ENCODE peak calls at places on chromosomes 4 and X, in seven cellular contexts. One of them, this sample, is unnamed.

GRCh38 chrX:95058815-95059214 is 1384.8 kb downstream of the FAM133A start:
- DNase-seq in SK-N-SH: no peak
- DNase-seq in colonic mucosa: no peak
- DNase-seq in Peyer's patch: no peak
- DNase-seq in mucosa of descending colon: no peak
- DNase-seq in dorsolateral prefrontal cortex: no peak
- DNase-seq in fibroblast of lung: peak
- DNase-seq in this sample: no peak

GRCh38 chrX:39293203-39293602 is 491.9 kb downstream of the MID1IP1 start:
- DNase-seq in SK-N-SH: no peak
- DNase-seq in colonic mucosa: no peak
- DNase-seq in Peyer's patch: no peak
- DNase-seq in mucosa of descending colon: no peak
- DNase-seq in dorsolateral prefrontal cortex: no peak
- DNase-seq in fibroblast of lung: no peak
- DNase-seq in this sample: no peak

GRCh38 chr4:113653871-113654270 is 107.7 kb downstream of the CAMK2D start:
- DNase-seq in SK-N-SH: no peak
- DNase-seq in colonic mucosa: no peak
- DNase-seq in Peyer's patch: no peak
- DNase-seq in mucosa of descending colon: no peak
- DNase-seq in dorsolateral prefrontal cortex: no peak
- DNase-seq in fibroblast of lung: no peak
- DNase-seq in this sample: no peak

GRCh38 chr4:158538176-158538575 is 16.5 kb downstream of the RXFP1 start:
- DNase-seq in SK-N-SH: no peak
- DNase-seq in colonic mucosa: no peak
- DNase-seq in Peyer's patch: no peak
- DNase-seq in mucosa of descending colon: no peak
- DNase-seq in dorsolateral prefrontal cortex: no peak
- DNase-seq in fibroblast of lung: no peak
- DNase-seq in this sample: no peak

GRCh38 chr4:70994387-70995099 is 1.1 kb downstream of the DCK start:
- DNase-seq in SK-N-SH: no peak
- DNase-seq in colonic mucosa: no peak
- DNase-seq in Peyer's patch: peak
- DNase-seq in mucosa of descending colon: no peak
- DNase-seq in dorsolateral prefrontal cortex: no peak
- DNase-seq in fibroblast of lung: no peak
- DNase-seq in this sample: peak

GRCh38 chrX:55039471-55039870 is 8.7 kb upstream of the ALAS2 start:
- DNase-seq in SK-N-SH: no peak
- DNase-seq in colonic mucosa: no peak
- DNase-seq in Peyer's patch: no peak
- DNase-seq in mucosa of descending colon: no peak
- DNase-seq in dorsolateral prefrontal cortex: no peak
- DNase-seq in fibroblast of lung: peak
- DNase-seq in this sample: no peak

GRCh38 chrX:71870337-71871098 is 40.1 kb upstream of the NHSL2 start:
- DNase-seq in SK-N-SH: no peak
- DNase-seq in colonic mucosa: no peak
- DNase-seq in Peyer's patch: no peak
- DNase-seq in mucosa of descending colon: no peak
- DNase-seq in dorsolateral prefrontal cortex: no peak
- DNase-seq in fibroblast of lung: no peak
- DNase-seq in this sample: no peak

GRCh38 chrX:110853610-110854009 is 58.0 kb upstream of the CHRDL1 start:
- DNase-seq in SK-N-SH: peak
- DNase-seq in colonic mucosa: no peak
- DNase-seq in Peyer's patch: no peak
- DNase-seq in mucosa of descending colon: no peak
- DNase-seq in dorsolateral prefrontal cortex: no peak
- DNase-seq in fibroblast of lung: peak
- DNase-seq in this sample: no peak

GRCh38 chr4:147518846-147519767 is 38.2 kb downstream of the EDNRA start:
- DNase-seq in SK-N-SH: peak
- DNase-seq in colonic mucosa: peak
- DNase-seq in Peyer's patch: no peak
- DNase-seq in mucosa of descending colon: no peak
- DNase-seq in dorsolateral prefrontal cortex: peak
- DNase-seq in fibroblast of lung: peak
- DNase-seq in this sample: peak

GRCh38 chrX:85765651-85766050 is 281.7 kb downstream of the CHM start:
- DNase-seq in SK-N-SH: no peak
- DNase-seq in colonic mucosa: no peak
- DNase-seq in Peyer's patch: no peak
- DNase-seq in mucosa of descending colon: no peak
- DNase-seq in dorsolateral prefrontal cortex: no peak
- DNase-seq in fibroblast of lung: no peak
- DNase-seq in this sample: no peak

GRCh38 chr4:183722738-183723560 is 63.9 kb downstream of the TRAPPC11 start:
- DNase-seq in SK-N-SH: peak
- DNase-seq in colonic mucosa: peak
- DNase-seq in Peyer's patch: peak
- DNase-seq in mucosa of descending colon: peak
- DNase-seq in dorsolateral prefrontal cortex: no peak
- DNase-seq in fibroblast of lung: peak
- DNase-seq in this sample: peak

GRCh38 chrX:53795583-53795982 is 109.1 kb upstream of the HUWE1 start:
- DNase-seq in SK-N-SH: no peak
- DNase-seq in colonic mucosa: no peak
- DNase-seq in Peyer's patch: no peak
- DNase-seq in mucosa of descending colon: no peak
- DNase-seq in dorsolateral prefrontal cortex: no peak
- DNase-seq in fibroblast of lung: peak
- DNase-seq in this sample: no peak

GRCh38 chr4:189046642-189047041 is 894.0 kb upstream of the FRG1 start:
- DNase-seq in SK-N-SH: no peak
- DNase-seq in colonic mucosa: no peak
- DNase-seq in Peyer's patch: no peak
- DNase-seq in mucosa of descending colon: no peak
- DNase-seq in dorsolateral prefrontal cortex: no peak
- DNase-seq in fibroblast of lung: peak
- DNase-seq in this sample: no peak

GRCh38 chr4:104571341-104571740 is 76.6 kb upstream of the CXXC4 start:
- DNase-seq in SK-N-SH: no peak
- DNase-seq in colonic mucosa: no peak
- DNase-seq in Peyer's patch: no peak
- DNase-seq in mucosa of descending colon: no peak
- DNase-seq in dorsolateral prefrontal cortex: no peak
- DNase-seq in fibroblast of lung: no peak
- DNase-seq in this sample: no peak

GRCh38 chr4:121096629-121097028 is 24.3 kb upstream of the NDNF start:
- DNase-seq in SK-N-SH: peak
- DNase-seq in colonic mucosa: no peak
- DNase-seq in Peyer's patch: no peak
- DNase-seq in mucosa of descending colon: no peak
- DNase-seq in dorsolateral prefrontal cortex: no peak
- DNase-seq in fibroblast of lung: peak
- DNase-seq in this sample: no peak

GRCh38 chrX:19046343-19047215 is 62.7 kb upstream of the PHKA2 start:
- DNase-seq in SK-N-SH: no peak
- DNase-seq in colonic mucosa: no peak
- DNase-seq in Peyer's patch: no peak
- DNase-seq in mucosa of descending colon: no peak
- DNase-seq in dorsolateral prefrontal cortex: no peak
- DNase-seq in fibroblast of lung: peak
- DNase-seq in this sample: no peak

GRCh38 chr4:147355849-147356248 is 125.0 kb upstream of the EDNRA start:
- DNase-seq in SK-N-SH: no peak
- DNase-seq in colonic mucosa: no peak
- DNase-seq in Peyer's patch: no peak
- DNase-seq in mucosa of descending colon: no peak
- DNase-seq in dorsolateral prefrontal cortex: no peak
- DNase-seq in fibroblast of lung: peak
- DNase-seq in this sample: no peak

GRCh38 chr4:188246488-188246887 is 107.2 kb downstream of the TRIML1 start:
- DNase-seq in SK-N-SH: no peak
- DNase-seq in colonic mucosa: no peak
- DNase-seq in Peyer's patch: no peak
- DNase-seq in mucosa of descending colon: no peak
- DNase-seq in dorsolateral prefrontal cortex: no peak
- DNase-seq in fibroblast of lung: peak
- DNase-seq in this sample: no peak

GRCh38 chrX:121308276-121308805 is 260.9 kb downstream of the GLUD2 start:
- DNase-seq in SK-N-SH: peak
- DNase-seq in colonic mucosa: peak
- DNase-seq in Peyer's patch: no peak
- DNase-seq in mucosa of descending colon: no peak
- DNase-seq in dorsolateral prefrontal cortex: no peak
- DNase-seq in fibroblast of lung: no peak
- DNase-seq in this sample: peak

GRCh38 chrX:68708503-68709290 is 61.2 kb downstream of the STARD8 start:
- DNase-seq in SK-N-SH: no peak
- DNase-seq in colonic mucosa: no peak
- DNase-seq in Peyer's patch: no peak
- DNase-seq in mucosa of descending colon: no peak
- DNase-seq in dorsolateral prefrontal cortex: no peak
- DNase-seq in fibroblast of lung: no peak
- DNase-seq in this sample: no peak

GRCh38 chr4:15777697-15778096 is 431 bp upstream of the CD38 start:
- DNase-seq in SK-N-SH: no peak
- DNase-seq in colonic mucosa: no peak
- DNase-seq in Peyer's patch: no peak
- DNase-seq in mucosa of descending colon: no peak
- DNase-seq in dorsolateral prefrontal cortex: no peak
- DNase-seq in fibroblast of lung: no peak
- DNase-seq in this sample: no peak

GRCh38 chr4:74640111-74640903 is 154.0 kb downstream of the BTC start:
- DNase-seq in SK-N-SH: no peak
- DNase-seq in colonic mucosa: no peak
- DNase-seq in Peyer's patch: no peak
- DNase-seq in mucosa of descending colon: no peak
- DNase-seq in dorsolateral prefrontal cortex: no peak
- DNase-seq in fibroblast of lung: peak
- DNase-seq in this sample: no peak

GRCh38 chr4:622071-622995 is 3.0 kb upstream of the PDE6B start:
- DNase-seq in SK-N-SH: no peak
- DNase-seq in colonic mucosa: no peak
- DNase-seq in Peyer's patch: no peak
- DNase-seq in mucosa of descending colon: no peak
- DNase-seq in dorsolateral prefrontal cortex: peak
- DNase-seq in fibroblast of lung: peak
- DNase-seq in this sample: no peak

GRCh38 chrX:17007134-17007768 is 60.8 kb downstream of the REPS2 start:
- DNase-seq in SK-N-SH: peak
- DNase-seq in colonic mucosa: no peak
- DNase-seq in Peyer's patch: no peak
- DNase-seq in mucosa of descending colon: no peak
- DNase-seq in dorsolateral prefrontal cortex: no peak
- DNase-seq in fibroblast of lung: peak
- DNase-seq in this sample: no peak

GRCh38 chr4:13917010-13917409 is 289.5 kb upstream of the BOD1L1 start:
- DNase-seq in SK-N-SH: no peak
- DNase-seq in colonic mucosa: no peak
- DNase-seq in Peyer's patch: no peak
- DNase-seq in mucosa of descending colon: no peak
- DNase-seq in dorsolateral prefrontal cortex: no peak
- DNase-seq in fibroblast of lung: peak
- DNase-seq in this sample: no peak

GRCh38 chrX:108304210-108304609 is 134.0 kb downstream of the COL4A6 start:
- DNase-seq in SK-N-SH: peak
- DNase-seq in colonic mucosa: no peak
- DNase-seq in Peyer's patch: no peak
- DNase-seq in mucosa of descending colon: no peak
- DNase-seq in dorsolateral prefrontal cortex: no peak
- DNase-seq in fibroblast of lung: peak
- DNase-seq in this sample: no peak
- TF ChIP-seq CTCF in SK-N-SH: peak
- TF ChIP-seq CTCF in colonic mucosa: no peak
- TF ChIP-seq CTCF in Peyer's patch: no peak
- TF ChIP-seq CTCF in mucosa of descending colon: no peak
- TF ChIP-seq CTCF in dorsolateral prefrontal cortex: no peak
- TF ChIP-seq CTCF in fibroblast of lung: no peak
- TF ChIP-seq CTCF in this sample: peak

GRCh38 chr4:110621328-110621812 is 1.5 kb downstream of the PITX2 start:
- DNase-seq in SK-N-SH: no peak
- DNase-seq in colonic mucosa: no peak
- DNase-seq in Peyer's patch: no peak
- DNase-seq in mucosa of descending colon: no peak
- DNase-seq in dorsolateral prefrontal cortex: no peak
- DNase-seq in fibroblast of lung: no peak
- DNase-seq in this sample: no peak

GRCh38 chr4:110623710-110624015 is 786 bp upstream of the PITX2 start:
- DNase-seq in SK-N-SH: no peak
- DNase-seq in colonic mucosa: no peak
- DNase-seq in Peyer's patch: no peak
- DNase-seq in mucosa of descending colon: no peak
- DNase-seq in dorsolateral prefrontal cortex: no peak
- DNase-seq in fibroblast of lung: no peak
- DNase-seq in this sample: no peak

GRCh38 chr4:110622841-110623709 is at the start of gene PITX2:
- DNase-seq in SK-N-SH: peak
- DNase-seq in colonic mucosa: peak
- DNase-seq in Peyer's patch: no peak
- DNase-seq in mucosa of descending colon: peak
- DNase-seq in dorsolateral prefrontal cortex: no peak
- DNase-seq in fibroblast of lung: peak
- DNase-seq in this sample: no peak

GRCh38 chr4:110620352-110621327 is 2.2 kb downstream of the PITX2 start:
- DNase-seq in SK-N-SH: peak
- DNase-seq in colonic mucosa: peak
- DNase-seq in Peyer's patch: no peak
- DNase-seq in mucosa of descending colon: peak
- DNase-seq in dorsolateral prefrontal cortex: no peak
- DNase-seq in fibroblast of lung: no peak
- DNase-seq in this sample: no peak

GRCh38 chr4:110621839-110622751 is 782 bp downstream of the PITX2 start:
- DNase-seq in SK-N-SH: no peak
- DNase-seq in colonic mucosa: no peak
- DNase-seq in Peyer's patch: no peak
- DNase-seq in mucosa of descending colon: no peak
- DNase-seq in dorsolateral prefrontal cortex: no peak
- DNase-seq in fibroblast of lung: no peak
- DNase-seq in this sample: no peak
- H3K4me3 ChIP-seq in SK-N-SH: no peak
- H3K4me3 ChIP-seq in colonic mucosa: peak
- H3K4me3 ChIP-seq in Peyer's patch: peak
- H3K4me3 ChIP-seq in mucosa of descending colon: no peak
- H3K4me3 ChIP-seq in dorsolateral prefrontal cortex: peak
- H3K4me3 ChIP-seq in fibroblast of lung: peak
- H3K4me3 ChIP-seq in this sample: no peak

GRCh38 chrX:10636337-10636736 is 16.0 kb upstream of the MID1 start:
- DNase-seq in SK-N-SH: peak
- DNase-seq in colonic mucosa: peak
- DNase-seq in Peyer's patch: no peak
- DNase-seq in mucosa of descending colon: no peak
- DNase-seq in dorsolateral prefrontal cortex: no peak
- DNase-seq in fibroblast of lung: peak
- DNase-seq in this sample: no peak
- TF ChIP-seq CTCF in SK-N-SH: peak
- TF ChIP-seq CTCF in colonic mucosa: peak
- TF ChIP-seq CTCF in Peyer's patch: peak
- TF ChIP-seq CTCF in mucosa of descending colon: no peak
- TF ChIP-seq CTCF in dorsolateral prefrontal cortex: peak
- TF ChIP-seq CTCF in fibroblast of lung: peak
- TF ChIP-seq CTCF in this sample: peak

DNA sequence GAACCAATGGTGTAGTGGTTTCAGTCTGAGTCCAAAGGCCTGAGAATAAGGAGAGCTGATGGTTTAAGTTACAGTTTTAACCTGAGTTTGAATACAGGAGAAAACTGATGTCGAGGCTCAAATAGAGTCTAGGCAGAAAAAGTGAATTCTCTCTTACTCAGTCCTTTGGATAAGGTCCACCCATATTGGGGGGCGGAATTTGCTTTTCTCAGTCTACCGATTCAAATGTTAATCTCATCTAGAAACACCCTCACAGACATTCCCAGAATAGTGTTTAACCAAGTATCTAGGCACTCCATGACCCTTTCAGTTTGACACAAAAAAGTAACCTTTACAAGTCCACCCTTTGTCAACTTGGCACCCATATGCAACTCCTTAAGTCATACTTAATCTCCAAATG is 216.0 kb downstream of the GRID2 start:
- DNase-seq in SK-N-SH: no peak
- DNase-seq in colonic mucosa: no peak
- DNase-seq in Peyer's patch: no peak
- DNase-seq in mucosa of descending colon: no peak
- DNase-seq in dorsolateral prefrontal cortex: no peak
- DNase-seq in fibroblast of lung: no peak
- DNase-seq in this sample: no peak
- H3K4me3 ChIP-seq in SK-N-SH: no peak
- H3K4me3 ChIP-seq in colonic mucosa: no peak
- H3K4me3 ChIP-seq in Peyer's patch: no peak
- H3K4me3 ChIP-seq in mucosa of descending colon: no peak
- H3K4me3 ChIP-seq in dorsolateral prefrontal cortex: no peak
- H3K4me3 ChIP-seq in fibroblast of lung: no peak
- H3K4me3 ChIP-seq in this sample: no peak